ENCODE peak calls at places on chromosomes 12 and 14, in eight cellular contexts. Q is small intestine; K is neural crest cell; D is Calu3; U is HFFc6; P is activated CD4-positive, alpha-beta T cell treated with anti-CD3 and anti-CD28 coated beads, Interleukin-2, amount 50 U/mL, for 1 hour; H is coronary artery; S is nucleus accumbens. I is an unnamed sample.

GRCh38 chr12:55915481-55915856 is 12.2 kb downstream of the PYM1 start:
- DNase-seq in Q (no peak), K (no peak), D (no peak), U (no peak), P (no peak), H (no peak), S (no peak), I (no peak)

GRCh38 chr14:77616133-77616453 is 344 bp downstream of the SPTLC2 start:
- DNase-seq in Q (no peak), K (no peak), D (no peak), U (no peak), P (no peak), H (no peak), S (no peak), I (peak)

GRCh38 chr12:43336962-43337555 is 214.9 kb downstream of the ADAMTS20 start:
- DNase-seq in Q (peak), K (no peak), D (no peak), U (peak), P (no peak), H (no peak), S (no peak), I (no peak)

GRCh38 chr14:83548061-83548839 is 1981.7 kb upstream of the FLRT2 start:
- DNase-seq in Q (no peak), K (no peak), D (no peak), U (peak), P (no peak), H (no peak), S (no peak), I (peak)

GRCh38 chr12:113007166-113007565 is 28.8 kb downstream of the OAS2 start:
- DNase-seq in Q (no peak), K (no peak), D (peak), U (peak), P (no peak), H (no peak), S (no peak), I (peak)

GRCh38 chr14:54300881-54301280 is 95.9 kb upstream of the CDKN3 start:
- DNase-seq in Q (peak), K (no peak), D (no peak), U (no peak), P (no peak), H (no peak), S (no peak), I (no peak)

GRCh38 chr14:101584049-101584859 is 23.0 kb downstream of the DIO3 start:
- DNase-seq in Q (no peak), K (no peak), D (no peak), U (peak), P (no peak), H (no peak), S (no peak), I (peak)

GRCh38 chr12:102960766-102961487 is 3.5 kb downstream of the ASCL1 start:
- DNase-seq in Q (no peak), K (no peak), D (no peak), U (no peak), P (no peak), H (no peak), S (peak), I (no peak)

GRCh38 chr14:51014086-51014485 is 69.8 kb upstream of the PYGL start:
- DNase-seq in Q (no peak), K (no peak), D (no peak), U (peak), P (no peak), H (no peak), S (peak), I (peak)

GRCh38 chr12:47767197-47767724 is 5.8 kb upstream of the SLC48A1 start:
- DNase-seq in Q (peak), K (no peak), D (peak), U (no peak), P (peak), H (no peak), S (no peak), I (peak)

GRCh38 chr14:44154889-44155288 is 352.2 kb downstream of the FSCB start:
- DNase-seq in Q (no peak), K (no peak), D (no peak), U (no peak), P (no peak), H (no peak), S (no peak), I (peak)

GRCh38 chr14:65239143-65239672 is 136.9 kb upstream of the MAX start:
- DNase-seq in Q (peak), K (no peak), D (no peak), U (peak), P (no peak), H (no peak), S (no peak), I (peak)

GRCh38 chr14:23160924-23161522 is 22.4 kb downstream of the SLC7A8 start:
- DNase-seq in Q (peak), K (no peak), D (no peak), U (peak), P (no peak), H (no peak), S (peak), I (peak)

GRCh38 chr12:124567035-124567672 is at the start of gene NCOR2:
- DNase-seq in Q (no peak), K (peak), D (peak), U (no peak), P (peak), H (no peak), S (no peak), I (peak)

GRCh38 chr12:44696542-44696941 is 179.6 kb downstream of the NELL2 start:
- DNase-seq in Q (no peak), K (no peak), D (no peak), U (no peak), P (no peak), H (no peak), S (no peak), I (no peak)

GRCh38 chr14:55107766-55108554 is 21.1 kb upstream of the LGALS3 start:
- DNase-seq in Q (peak), K (no peak), D (peak), U (peak), P (peak), H (peak), S (no peak), I (peak)

GRCh38 chr12:110107369-110108281 is 16.5 kb upstream of the IFT81 start:
- DNase-seq in Q (no peak), K (no peak), D (peak), U (peak), P (no peak), H (peak), S (no peak), I (peak)

GRCh38 chr14:65132855-65133254 is 30.5 kb upstream of the MAX start:
- DNase-seq in Q (peak), K (no peak), D (no peak), U (no peak), P (no peak), H (no peak), S (no peak), I (no peak)

GRCh38 chr12:116939734-116940133 is 29.0 kb downstream of the FBXW8 start:
- DNase-seq in Q (no peak), K (no peak), D (no peak), U (no peak), P (no peak), H (no peak), S (no peak), I (no peak)

I was measured in osteoblast.